ENCODE peak calls at places on chromosomes 12 and 14, in nine cellular contexts. One of them, this sample, is unnamed.

GRCh38 chr14:97025722-97026121 is 228.5 kb downstream of the VRK1 start:
- DNase-seq in posterior cingulate gyrus: no peak
- DNase-seq in HEK293T: no peak
- DNase-seq in stimulated activated CD8-positive, alpha-beta memory T cell treated with anti-CD3 and anti-CD28 coated beads, Interleukin-7, amount 100 ng/mL, for 4 hours: no peak
- DNase-seq in GM04504: no peak
- DNase-seq in activated CD8-positive, alpha-beta memory T cell treated with anti-CD3 and anti-CD28 coated beads for 48 hours: no peak
- DNase-seq in T1000: no peak
- DNase-seq in COR-L47: no peak
- DNase-seq in progenitor cell of endocrine pancreas: peak; percentile 39
- DNase-seq in this sample: no peak

GRCh38 chr12:54370218-54370730 is 6.0 kb upstream of the GPR84 start:
- DNase-seq in stimulated activated CD8-positive, alpha-beta memory T cell treated with anti-CD3 and anti-CD28 coated beads, Interleukin-7, amount 100 ng/mL, for 4 hours: no peak
- DNase-seq in posterior cingulate gyrus: peak; percentile 77
- DNase-seq in progenitor cell of endocrine pancreas: peak; percentile 77
- DNase-seq in activated CD8-positive, alpha-beta memory T cell treated with anti-CD3 and anti-CD28 coated beads for 48 hours: no peak
- DNase-seq in COR-L47: no peak
- DNase-seq in T1000: peak; percentile 100
- DNase-seq in HEK293T: peak; percentile 85
- DNase-seq in GM04504: peak; percentile 60
- DNase-seq in this sample: no peak

GRCh38 chr12:88339254-88339949 is 197.3 kb downstream of the TMTC3 start:
- DNase-seq in posterior cingulate gyrus: no peak
- DNase-seq in stimulated activated CD8-positive, alpha-beta memory T cell treated with anti-CD3 and anti-CD28 coated beads, Interleukin-7, amount 100 ng/mL, for 4 hours: no peak
- DNase-seq in GM04504: peak; percentile 44
- DNase-seq in progenitor cell of endocrine pancreas: no peak
- DNase-seq in COR-L47: no peak
- DNase-seq in activated CD8-positive, alpha-beta memory T cell treated with anti-CD3 and anti-CD28 coated beads for 48 hours: no peak
- DNase-seq in HEK293T: no peak
- DNase-seq in T1000: no peak
- DNase-seq in this sample: no peak

GRCh38 chr12:116015525-116015924 is 262.0 kb downstream of the MED13L start:
- DNase-seq in progenitor cell of endocrine pancreas: no peak
- DNase-seq in COR-L47: peak; percentile 14
- DNase-seq in stimulated activated CD8-positive, alpha-beta memory T cell treated with anti-CD3 and anti-CD28 coated beads, Interleukin-7, amount 100 ng/mL, for 4 hours: no peak
- DNase-seq in HEK293T: peak; percentile 16
- DNase-seq in T1000: no peak
- DNase-seq in posterior cingulate gyrus: no peak
- DNase-seq in activated CD8-positive, alpha-beta memory T cell treated with anti-CD3 and anti-CD28 coated beads for 48 hours: no peak
- DNase-seq in GM04504: no peak
- DNase-seq in this sample: no peak

GRCh38 chr12:958449-959123 is 9.1 kb upstream of the RAD52 start:
- DNase-seq in HEK293T: no peak
- DNase-seq in T1000: no peak
- DNase-seq in COR-L47: peak; percentile 4
- DNase-seq in GM04504: no peak
- DNase-seq in posterior cingulate gyrus: no peak
- DNase-seq in stimulated activated CD8-positive, alpha-beta memory T cell treated with anti-CD3 and anti-CD28 coated beads, Interleukin-7, amount 100 ng/mL, for 4 hours: no peak
- DNase-seq in activated CD8-positive, alpha-beta memory T cell treated with anti-CD3 and anti-CD28 coated beads for 48 hours: no peak
- DNase-seq in progenitor cell of endocrine pancreas: no peak
- DNase-seq in this sample: no peak

GRCh38 chr14:58663494-58664111 is 25.8 kb downstream of the DACT1 start:
- DNase-seq in stimulated activated CD8-positive, alpha-beta memory T cell treated with anti-CD3 and anti-CD28 coated beads, Interleukin-7, amount 100 ng/mL, for 4 hours: no peak
- DNase-seq in HEK293T: no peak
- DNase-seq in GM04504: peak; percentile 42
- DNase-seq in COR-L47: peak; percentile 69
- DNase-seq in posterior cingulate gyrus: no peak
- DNase-seq in T1000: no peak
- DNase-seq in activated CD8-positive, alpha-beta memory T cell treated with anti-CD3 and anti-CD28 coated beads for 48 hours: no peak
- DNase-seq in progenitor cell of endocrine pancreas: no peak
- DNase-seq in this sample: no peak

GRCh38 chr12:2886768-2887450 is 3.8 kb upstream of the TULP3 start:
- DNase-seq in T1000: no peak
- DNase-seq in COR-L47: no peak
- DNase-seq in progenitor cell of endocrine pancreas: no peak
- DNase-seq in stimulated activated CD8-positive, alpha-beta memory T cell treated with anti-CD3 and anti-CD28 coated beads, Interleukin-7, amount 100 ng/mL, for 4 hours: no peak
- DNase-seq in posterior cingulate gyrus: no peak
- DNase-seq in activated CD8-positive, alpha-beta memory T cell treated with anti-CD3 and anti-CD28 coated beads for 48 hours: no peak
- DNase-seq in GM04504: no peak
- DNase-seq in HEK293T: no peak
- DNase-seq in this sample: no peak

GRCh38 chr12:121801601-121802484 is 2.0 kb upstream of the SETD1B start:
- DNase-seq in activated CD8-positive, alpha-beta memory T cell treated with anti-CD3 and anti-CD28 coated beads for 48 hours: no peak
- DNase-seq in COR-L47: peak; percentile 53
- DNase-seq in progenitor cell of endocrine pancreas: no peak
- DNase-seq in posterior cingulate gyrus: no peak
- DNase-seq in GM04504: no peak
- DNase-seq in stimulated activated CD8-positive, alpha-beta memory T cell treated with anti-CD3 and anti-CD28 coated beads, Interleukin-7, amount 100 ng/mL, for 4 hours: no peak
- DNase-seq in HEK293T: no peak
- DNase-seq in T1000: no peak
- DNase-seq in this sample: no peak

GRCh38 chr14:56005580-56006053 is 112.6 kb upstream of the PELI2 start:
- DNase-seq in progenitor cell of endocrine pancreas: no peak
- DNase-seq in stimulated activated CD8-positive, alpha-beta memory T cell treated with anti-CD3 and anti-CD28 coated beads, Interleukin-7, amount 100 ng/mL, for 4 hours: no peak
- DNase-seq in T1000: no peak
- DNase-seq in activated CD8-positive, alpha-beta memory T cell treated with anti-CD3 and anti-CD28 coated beads for 48 hours: no peak
- DNase-seq in posterior cingulate gyrus: no peak
- DNase-seq in HEK293T: no peak
- DNase-seq in COR-L47: no peak
- DNase-seq in GM04504: peak; percentile 7
- DNase-seq in this sample: no peak

GRCh38 chr12:103855896-103856657 is 15.0 kb upstream of the NT5DC3 start:
- DNase-seq in GM04504: no peak
- DNase-seq in activated CD8-positive, alpha-beta memory T cell treated with anti-CD3 and anti-CD28 coated beads for 48 hours: no peak
- DNase-seq in progenitor cell of endocrine pancreas: no peak
- DNase-seq in stimulated activated CD8-positive, alpha-beta memory T cell treated with anti-CD3 and anti-CD28 coated beads, Interleukin-7, amount 100 ng/mL, for 4 hours: no peak
- DNase-seq in COR-L47: no peak
- DNase-seq in T1000: no peak
- DNase-seq in posterior cingulate gyrus: no peak
- DNase-seq in HEK293T: no peak
- DNase-seq in this sample: no peak

GRCh38 chr12:88816201-88816600 is 235.9 kb upstream of the KITLG start:
- DNase-seq in HEK293T: no peak
- DNase-seq in T1000: no peak
- DNase-seq in posterior cingulate gyrus: no peak
- DNase-seq in GM04504: peak; percentile 8
- DNase-seq in COR-L47: no peak
- DNase-seq in stimulated activated CD8-positive, alpha-beta memory T cell treated with anti-CD3 and anti-CD28 coated beads, Interleukin-7, amount 100 ng/mL, for 4 hours: no peak
- DNase-seq in activated CD8-positive, alpha-beta memory T cell treated with anti-CD3 and anti-CD28 coated beads for 48 hours: no peak
- DNase-seq in progenitor cell of endocrine pancreas: no peak
- DNase-seq in this sample: no peak

GRCh38 chr14:55605793-55606192 is 25.8 kb downstream of the KTN1 start:
- DNase-seq in stimulated activated CD8-positive, alpha-beta memory T cell treated with anti-CD3 and anti-CD28 coated beads, Interleukin-7, amount 100 ng/mL, for 4 hours: no peak
- DNase-seq in GM04504: no peak
- DNase-seq in HEK293T: no peak
- DNase-seq in T1000: no peak
- DNase-seq in activated CD8-positive, alpha-beta memory T cell treated with anti-CD3 and anti-CD28 coated beads for 48 hours: no peak
- DNase-seq in COR-L47: no peak
- DNase-seq in posterior cingulate gyrus: no peak
- DNase-seq in progenitor cell of endocrine pancreas: no peak
- DNase-seq in this sample: no peak

GRCh38 chr14:54857830-54858269 is 44.8 kb downstream of the GCH1 start:
- DNase-seq in COR-L47: no peak
- DNase-seq in activated CD8-positive, alpha-beta memory T cell treated with anti-CD3 and anti-CD28 coated beads for 48 hours: no peak
- DNase-seq in HEK293T: no peak
- DNase-seq in progenitor cell of endocrine pancreas: no peak
- DNase-seq in T1000: no peak
- DNase-seq in stimulated activated CD8-positive, alpha-beta memory T cell treated with anti-CD3 and anti-CD28 coated beads, Interleukin-7, amount 100 ng/mL, for 4 hours: no peak
- DNase-seq in GM04504: no peak
- DNase-seq in posterior cingulate gyrus: no peak
- DNase-seq in this sample: no peak

This sample was measured in NK-92 treated with Interleukin-12 subunit alpha and Interleukin-12 subunit beta, amount 100 ng/mL, for 24 hours.